ENCODE peak calls at places on chromosomes 13 and 19, in four cellular contexts. X, H, R and K are unnamed samples. For H3K4me1, the result is how much of the 10 kb centered on the place peaks cover.

GRCh38 chr19:6811906-6812305 is 39.4 kb downstream of the VAV1 start:
- DNase-seq in X (no peak), H (no peak), R (no peak), K (no peak)

GRCh38 chr13:33179463-33179862 is 106.1 kb downstream of the STARD13 start:
- DNase-seq in X (no peak), H (no peak), R (no peak), K (no peak)

GRCh38 chr13:46926856-46927625 is 30.2 kb upstream of the HTR2A start:
- DNase-seq in X (no peak), H (no peak), R (no peak), K (no peak)

GRCh38 chr19:52566588-52566987 is 3.5 kb upstream of the ZNF701 start:
- DNase-seq in X (no peak), H (no peak), R (no peak), K (no peak)

GRCh38 chr19:18541992-18542935 is 1.1 kb downstream of the FKBP8 start:
- DNase-seq in X (no peak), H (no peak), R (no peak), K (no peak)

GRCh38 chr19:48858984-48859710 is 9.3 kb downstream of the PLEKHA4 start:
- DNase-seq in X (no peak), H (no peak), R (peak), K (peak)

GRCh38 chr19:4449022-4449825 is 8.4 kb downstream of the UBXN6 start:
- DNase-seq in X (peak), H (no peak), R (no peak), K (no peak)

GRCh38 chr13:98944336-98944735 is 33.5 kb downstream of the DOCK9 start:
- DNase-seq in X (no peak), H (no peak), R (no peak), K (no peak)

GRCh38 chr19:38469151-38469550 is 35.7 kb downstream of the RYR1 start:
- DNase-seq in X (no peak), H (no peak), R (no peak), K (no peak)

GRCh38 chr19:41792513-41793413 is 3.6 kb upstream of the CEACAM3 start:
- DNase-seq in X (no peak), H (peak), R (no peak), K (peak)

GRCh38 chr19:53906211-53907192 is 2.6 kb upstream of the CACNG7 start:
- DNase-seq in X (no peak), H (no peak), R (peak), K (peak)

DNA sequence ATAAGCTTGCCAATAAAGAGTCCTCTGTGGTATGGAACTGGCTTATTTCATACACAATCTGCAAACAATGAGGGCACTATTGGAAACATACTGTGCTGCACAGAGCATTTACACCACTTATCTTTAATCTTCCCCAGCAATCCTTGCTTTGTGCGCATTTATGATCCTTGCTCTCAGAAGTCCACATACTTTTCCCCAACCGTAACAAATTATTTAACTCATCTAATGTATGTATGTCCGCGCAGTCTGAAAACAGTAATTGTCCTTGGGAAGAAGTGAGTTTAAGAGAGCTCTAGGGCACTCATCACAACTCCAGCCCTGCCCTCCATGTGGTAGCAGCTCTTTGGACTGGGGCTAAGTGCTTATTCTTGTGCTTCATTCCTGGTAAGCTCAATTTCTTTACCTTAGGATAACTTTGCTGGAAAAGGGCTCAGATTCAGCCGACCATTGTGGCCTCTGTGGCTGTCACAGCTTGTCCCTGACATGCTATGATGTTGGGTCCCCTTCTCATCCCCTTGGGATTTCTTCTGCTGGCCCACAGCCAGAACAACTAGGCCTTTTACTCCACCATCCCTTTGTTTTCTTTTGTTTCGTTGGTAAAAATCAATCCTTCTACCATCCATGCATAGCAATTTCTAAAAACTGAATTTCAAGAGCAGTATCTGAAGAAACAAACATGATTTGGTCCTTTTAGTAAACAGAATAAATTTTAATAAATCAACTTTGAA is 152.7 kb downstream of the TNFRSF19 start:
- DNase-seq in X (no peak), H (no peak), R (no peak), K (no peak)
- H3K27ac ChIP-seq in X (no peak), H (no peak), R (no peak), K (no peak)

DNA sequence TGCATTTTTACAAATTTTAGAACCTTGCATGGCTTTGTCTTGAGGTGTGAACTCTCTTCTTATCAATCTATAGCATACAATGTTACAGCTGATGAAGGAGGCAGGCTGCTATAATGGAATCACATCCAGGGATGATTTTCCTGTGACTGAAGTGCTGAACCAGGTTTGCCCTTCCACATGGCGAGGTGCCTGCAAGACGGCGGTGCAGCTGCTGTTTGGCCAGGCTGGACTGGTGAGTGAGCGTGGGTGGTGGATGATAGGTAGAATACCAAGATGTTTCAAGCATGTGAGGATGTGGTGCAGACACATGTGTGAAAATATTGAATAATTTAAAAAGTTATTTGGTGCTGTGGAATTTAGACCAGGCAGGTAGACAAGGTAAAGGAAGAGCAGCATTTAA is 34.9 kb upstream of the GPI start:
- DNase-seq in X (no peak), H (no peak), R (no peak), K (no peak)
- H3K4me1 ChIP-seq in X (under half), H (under half), R (under half), K (under half)

GRCh38 chr19:46546194-46546896 is 50.7 kb upstream of the PNMA8B start:
- DNase-seq in X (no peak), H (no peak), R (no peak), K (no peak)
- H3K4me3 ChIP-seq in X (no peak), H (peak), R (no peak), K (no peak)

DNA sequence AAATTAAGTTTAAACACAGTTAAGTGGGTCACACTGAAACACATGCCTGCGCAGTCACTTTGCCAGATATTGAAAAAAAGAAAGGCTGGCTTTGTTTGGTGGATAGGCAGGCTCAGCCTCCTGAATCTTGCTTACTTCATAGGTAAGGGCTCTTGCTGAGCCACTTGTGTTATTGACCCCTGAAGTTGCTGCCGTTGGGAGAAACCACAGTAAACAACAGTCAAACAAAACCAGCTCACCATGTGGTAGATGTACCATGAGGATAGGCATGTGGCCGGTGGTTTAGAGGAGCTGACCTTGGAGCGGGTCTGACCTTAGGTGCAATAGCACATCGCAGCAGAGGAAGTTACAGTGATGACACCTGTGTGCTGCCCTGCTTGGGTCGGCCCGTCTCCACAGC is 52.2 kb downstream of the SPATA13 start:
- DNase-seq in X (no peak), H (no peak), R (no peak), K (no peak)
- H3K27ac ChIP-seq in X (no peak), H (peak), R (no peak), K (no peak)

GRCh38 chr19:28397311-28397710 is 815.6 kb downstream of the UQCRFS1 start:
- DNase-seq in X (no peak), H (no peak), R (no peak), K (no peak)

GRCh38 chr19:28401739-28402138 is 811.2 kb downstream of the UQCRFS1 start:
- DNase-seq in X (no peak), H (no peak), R (no peak), K (no peak)

GRCh38 chr19:28400953-28401671 is 811.8 kb downstream of the UQCRFS1 start:
- DNase-seq in X (no peak), H (no peak), R (no peak), K (no peak)

GRCh38 chr19:28396259-28396940 is 816.6 kb downstream of the UQCRFS1 start:
- DNase-seq in X (no peak), H (no peak), R (no peak), K (no peak)

GRCh38 chr19:28399187-28399586 is 813.8 kb downstream of the UQCRFS1 start:
- DNase-seq in X (no peak), H (no peak), R (no peak), K (no peak)
- H3K4me1 ChIP-seq in X (under half), H (under half), R (under half), K (under half)